ENCODE peak calls at places on chromosome 13, in five cellular contexts. E, N, L, C and V are unnamed samples. For H3K36me3 and H3K27me3, the result is how much of the 10 kb centered on the place peaks cover.

GRCh38 chr13:110306960-110307696 is at the start of the genes COL4A1 and COL4A2:
- DNase-seq in L (peak), C (peak), E (peak), N (peak), V (peak)

GRCh38 chr13:59776924-59777690 is 386.6 kb downstream of the DIAPH3 start:
- DNase-seq in N (no peak), L (no peak), C (no peak), E (no peak), V (no peak)

GRCh38 chr13:42753697-42754096 is 27.7 kb upstream of the FAM216B start:
- DNase-seq in E (no peak), C (no peak), L (no peak), N (no peak), V (no peak)

GRCh38 chr13:32824671-32825070 is 191.6 kb upstream of the KL start:
- DNase-seq in C (peak), L (no peak), E (peak), N (no peak), V (no peak)

GRCh38 chr13:43085545-43085944 is 62.2 kb downstream of the DNAJC15 start:
- DNase-seq in L (no peak), C (peak), E (no peak), N (no peak), V (no peak)

GRCh38 chr13:110759710-110760109 is 46.2 kb downstream of the ING1 start:
- DNase-seq in E (no peak), L (no peak), C (no peak), N (no peak), V (no peak)

GRCh38 chr13:36258831-36259230 is 38.8 kb downstream of the CCDC169 start:
- DNase-seq in E (no peak), C (no peak), N (no peak), L (no peak), V (no peak)

GRCh38 chr13:64869539-64869938 is 2360.6 kb downstream of the PCDH9 start:
- DNase-seq in E (no peak), N (no peak), C (no peak), L (no peak), V (no peak)

GRCh38 chr13:75437582-75438318 is 44.2 kb downstream of the TBC1D4 start:
- DNase-seq in E (peak), C (peak), L (no peak), N (no peak), V (no peak)

GRCh38 chr13:73336789-73337188 is 278.0 kb downstream of the KLF5 start:
- DNase-seq in N (no peak), C (no peak), L (no peak), E (no peak), V (no peak)

GRCh38 chr13:85724554-85725432 is 74.4 kb downstream of the SLITRK6 start:
- DNase-seq in N (no peak), E (no peak), C (no peak), L (no peak), V (no peak)

GRCh38 chr13:44191103-44191502 is 182.5 kb upstream of the SERP2 start:
- DNase-seq in C (no peak), E (no peak), N (no peak), L (no peak), V (no peak)

GRCh38 chr13:45511310-45512147 is 46.8 kb downstream of the COG3 start:
- DNase-seq in C (peak), L (no peak), E (peak), N (no peak), V (no peak)

GRCh38 chr13:43246382-43246781 is 223.0 kb downstream of the DNAJC15 start:
- DNase-seq in N (no peak), L (no peak), E (no peak), C (no peak), V (no peak)

GRCh38 chr13:110876592-110876991 is 38.3 kb downstream of the ANKRD10 start:
- DNase-seq in L (no peak), C (no peak), E (no peak), N (no peak), V (no peak)

GRCh38 chr13:52848455-52849190 is at the start of gene PCDH8:
- DNase-seq in N (no peak), C (peak), L (no peak), E (peak), V (no peak)

GRCh38 chr13:86933676-86934075 is 737.5 kb upstream of the SLITRK5 start:
- DNase-seq in C (peak), N (no peak), L (no peak), E (peak), V (no peak)

GRCh38 chr13:94595006-94595942 is 678 bp downstream of the TGDS start:
- DNase-seq in L (no peak), E (peak), N (no peak), C (peak), V (no peak)

GRCh38 chr13:70080030-70080429 is 27.6 kb upstream of the ATXN8OS start:
- DNase-seq in N (no peak), L (no peak), C (no peak), E (no peak), V (no peak)

GRCh38 chr13:82878536-82878935 is 1003.7 kb downstream of the SLITRK1 start:
- DNase-seq in L (no peak), N (no peak), C (no peak), E (no peak), V (no peak)

GRCh38 chr13:50910483-50910805 is 853 bp downstream of the RNASEH2B start:
- DNase-seq in C (no peak), N (no peak), E (peak), L (peak), V (no peak)

GRCh38 chr13:72149701-72150100 is 282.7 kb upstream of the DACH1 start:
- DNase-seq in N (no peak), C (no peak), L (no peak), E (no peak), V (no peak)

GRCh38 chr13:93248627-93249047 is 22.0 kb downstream of the GPC6 start:
- DNase-seq in L (peak), E (peak), N (peak), C (peak), V (no peak)

GRCh38 chr13:47603365-47603764 is 397.7 kb downstream of the SUCLA2 start:
- DNase-seq in C (no peak), E (no peak), N (no peak), L (no peak), V (no peak)

GRCh38 chr13:104143760-104144406 is 1077.7 kb upstream of the SLC10A2 start:
- DNase-seq in N (no peak), L (no peak), C (no peak), E (peak), V (no peak)

GRCh38 chr13:94708031-94708571 is 4.2 kb downstream of the SOX21 start:
- DNase-seq in C (no peak), N (no peak), E (peak), L (no peak), V (no peak)

GRCh38 chr13:51675385-51675784 is 91.1 kb downstream of the WDFY2 start:
- DNase-seq in L (no peak), C (no peak), N (no peak), E (no peak), V (no peak)

GRCh38 chr13:66640231-66640630 is 589.9 kb downstream of the PCDH9 start:
- DNase-seq in C (no peak), E (no peak), N (no peak), L (no peak), V (no peak)

GRCh38 chr13:106517151-106517847 is 18.2 kb downstream of the EFNB2 start:
- DNase-seq in C (no peak), L (no peak), E (no peak), N (no peak), V (no peak)

GRCh38 chr13:19726611-19727010 is 56.1 kb downstream of the PSPC1 start:
- DNase-seq in C (no peak), N (no peak), E (no peak), L (no peak), V (no peak)
- H3K36me3 ChIP-seq in C (under half), N (under half), E (under half), L (under half), V (under half)

DNA sequence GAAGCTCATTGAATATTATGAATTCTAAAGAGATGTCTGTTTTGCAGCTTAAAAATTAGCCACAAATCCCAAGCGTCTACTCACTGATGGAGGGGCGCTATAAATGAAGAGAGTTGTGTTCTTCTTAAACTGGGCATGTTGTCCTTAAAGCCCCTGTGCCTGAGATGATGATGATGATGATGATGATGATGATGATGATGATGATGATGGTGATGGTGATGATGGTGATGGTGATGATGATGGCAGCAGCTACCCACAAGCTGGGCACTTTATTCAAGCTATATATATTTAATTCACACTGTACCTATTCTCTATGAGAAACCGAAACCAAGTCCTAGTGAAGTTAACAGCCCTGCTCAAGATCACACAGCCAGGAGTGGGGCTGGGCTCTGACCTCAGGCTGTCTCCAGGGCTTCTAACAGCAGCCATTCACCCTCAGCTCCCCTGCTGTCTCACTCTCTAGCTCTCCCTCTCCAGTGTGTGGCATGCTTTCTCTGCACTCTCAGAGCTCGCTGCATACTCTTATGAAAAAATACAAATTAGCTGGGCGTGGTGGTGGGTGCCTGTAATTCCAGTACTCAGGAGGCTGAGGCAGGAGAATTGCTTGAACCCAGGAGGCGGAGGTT is 169.0 kb downstream of the SHISA2 start:
- DNase-seq in E (peak), N (no peak), C (no peak), L (no peak), V (no peak)
- H3K27me3 ChIP-seq in E (under half), N (under half), C (under half), L (under half), V (under half)

GRCh38 chr13:79791471-79792042 is 310.6 kb downstream of the NDFIP2 start:
- DNase-seq in N (no peak), E (no peak), C (no peak), L (no peak), V (no peak)

GRCh38 chr13:79781829-79782540 is 301.0 kb downstream of the NDFIP2 start:
- DNase-seq in E (no peak), L (no peak), C (no peak), N (no peak), V (no peak)

GRCh38 chr13:79780240-79780639 is 299.3 kb downstream of the NDFIP2 start:
- DNase-seq in C (no peak), L (no peak), N (no peak), E (peak), V (no peak)

GRCh38 chr13:79782541-79783216 is 301.7 kb downstream of the NDFIP2 start:
- DNase-seq in E (peak), C (peak), N (peak), L (peak), V (no peak)

GRCh38 chr13:79786176-79786575 is 305.2 kb downstream of the NDFIP2 start:
- DNase-seq in N (no peak), C (no peak), E (no peak), L (no peak), V (no peak)
- H3K36me3 ChIP-seq in N (under half), C (under half), E (under half), L (under half), V (under half)

GRCh38 chr13:91398413-91399188 is at the start of gene GPC5:
- DNase-seq in C (peak), E (peak), N (peak), L (peak), V (peak)

GRCh38 chr13:91399189-91400093 is 1.0 kb downstream of the GPC5 start:
- DNase-seq in N (no peak), L (no peak), C (peak), E (peak), V (no peak)

GRCh38 chr13:91401916-91402315 is 3.5 kb downstream of the GPC5 start:
- DNase-seq in E (no peak), L (no peak), C (no peak), N (no peak), V (no peak)

GRCh38 chr13:91397595-91397994 is 826 bp upstream of the GPC5 start:
- DNase-seq in N (no peak), C (no peak), L (no peak), E (no peak), V (no peak)

GRCh38 chr13:91400094-91400462 is 1.7 kb downstream of the GPC5 start:
- DNase-seq in C (no peak), L (no peak), E (peak), N (no peak), V (no peak)
- H3K27me3 ChIP-seq in C (half or more), L (under half), E (half or more), N (under half), V (half or more)

DNA sequence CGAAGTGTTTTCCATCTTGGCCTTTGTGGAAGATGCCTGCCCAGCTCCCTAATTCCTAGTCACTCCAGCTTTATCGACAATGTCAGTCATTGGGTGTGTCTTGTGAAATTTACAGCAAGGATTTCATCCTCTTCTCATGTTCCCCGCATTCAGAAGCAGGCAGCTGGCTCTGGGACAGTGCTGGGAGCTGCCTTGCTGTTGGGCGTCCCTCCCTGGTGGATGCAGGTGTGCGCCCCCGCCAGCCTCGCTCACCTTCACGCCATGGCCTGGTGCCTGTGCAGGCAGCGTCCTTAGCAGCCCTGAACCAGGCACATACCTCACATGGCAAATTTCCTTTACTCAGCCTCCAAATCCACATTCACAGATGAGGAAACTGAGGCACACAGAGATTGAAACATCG is 39.7 kb upstream of the TFDP1 start:
- DNase-seq in L (no peak), N (peak), C (no peak), E (no peak), V (no peak)
- H3K36me3 ChIP-seq in L (under half), N (half or more), C (under half), E (under half), V (under half)

GRCh38 chr13:99981115-99982020 is at the start of gene ZIC2:
- DNase-seq in N (no peak), E (peak), L (no peak), C (peak), V (peak)
- H3K27me3 ChIP-seq in N (half or more), E (under half), L (under half), C (half or more), V (half or more)

DNA sequence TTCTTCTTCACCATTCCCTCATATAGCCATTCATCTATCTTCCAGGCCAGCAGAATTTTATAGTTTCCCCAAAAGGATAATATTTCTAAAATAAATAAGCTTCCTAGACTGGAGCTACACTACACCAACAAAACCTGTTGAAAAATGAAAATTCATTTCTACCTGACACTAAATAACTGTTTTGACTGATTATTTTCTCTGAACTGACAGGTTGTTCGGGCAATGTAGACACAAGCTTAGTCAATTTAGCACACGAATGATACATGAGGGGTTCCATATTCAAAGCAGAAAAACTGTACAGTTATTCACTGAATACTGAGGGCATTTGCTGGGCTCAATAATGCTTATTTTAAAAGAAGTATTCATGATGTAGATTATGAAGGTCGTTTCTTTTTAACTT is 589.7 kb downstream of the LIG4 start:
- DNase-seq in N (no peak), C (no peak), E (no peak), L (no peak), V (no peak)
- H3K36me3 ChIP-seq in N (under half), C (under half), E (under half), L (under half), V (under half)

DNA sequence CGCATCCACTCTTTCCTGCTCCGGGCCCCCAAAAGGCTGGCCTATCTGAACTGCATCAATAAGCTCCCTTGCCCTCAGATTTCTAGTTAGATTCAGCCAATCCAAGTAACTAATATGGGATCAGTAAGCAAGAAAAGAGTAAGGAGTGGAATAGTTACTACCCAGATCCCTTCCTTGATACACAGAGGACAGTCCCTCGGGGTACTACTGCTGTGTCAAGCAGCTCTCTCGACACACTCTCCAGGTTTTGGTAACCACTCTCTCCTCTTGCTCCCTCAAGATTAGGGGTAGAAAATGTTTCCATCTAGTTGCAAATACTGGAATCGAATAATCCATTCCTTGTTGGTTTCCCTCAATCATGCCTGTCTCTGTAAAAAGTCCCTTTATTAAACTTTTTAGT is 65.4 kb downstream of the UGGT2 start:
- DNase-seq in L (no peak), C (no peak), N (no peak), E (no peak), V (no peak)
- H3K27me3 ChIP-seq in L (under half), C (under half), N (under half), E (under half), V (under half)